ENCODE peak calls at places on chromosome 1, in four cellular contexts. One of them, this sample, is unnamed.

GRCh38 chr1:32806315-32806714 is 10.8 kb downstream of the YARS1 start:
- DNase-seq in WTC11: no peak
- DNase-seq in K562: no peak
- DNase-seq in GM12878: no peak
- DNase-seq in this sample: no peak

GRCh38 chr1:177256153-177256814 is 85.5 kb downstream of the BRINP2 start:
- DNase-seq in WTC11: peak; percentile 83
- DNase-seq in K562: peak; percentile 33
- DNase-seq in GM12878: no peak
- DNase-seq in this sample: no peak

GRCh38 chr1:119448112-119448511 is 33.2 kb downstream of the HSD3B2 start:
- DNase-seq in WTC11: peak; percentile 60
- DNase-seq in K562: no peak
- DNase-seq in GM12878: no peak
- DNase-seq in this sample: no peak

GRCh38 chr1:84122780-84123382 is 21.2 kb upstream of the PRKACB start:
- DNase-seq in WTC11: peak; percentile 25
- DNase-seq in K562: peak; percentile 24
- DNase-seq in GM12878: no peak
- DNase-seq in this sample: peak; percentile 26

GRCh38 chr1:218846166-218846565 is 327.5 kb upstream of the LYPLAL1 start:
- DNase-seq in WTC11: no peak
- DNase-seq in K562: no peak
- DNase-seq in GM12878: no peak
- DNase-seq in this sample: no peak

GRCh38 chr1:67688526-67689219 is 3.7 kb downstream of the GADD45A start:
- DNase-seq in WTC11: no peak
- DNase-seq in K562: peak; percentile 60
- DNase-seq in GM12878: no peak
- DNase-seq in this sample: no peak

GRCh38 chr1:156865865-156866678 is 5.4 kb downstream of the NTRK1 start:
- DNase-seq in WTC11: no peak
- DNase-seq in K562: peak; percentile 75
- DNase-seq in GM12878: no peak
- DNase-seq in this sample: no peak

GRCh38 chr1:23198373-23198772 is 18.9 kb downstream of the HTR1D start:
- DNase-seq in WTC11: no peak
- DNase-seq in K562: no peak
- DNase-seq in GM12878: no peak
- DNase-seq in this sample: no peak

GRCh38 chr1:11707621-11708276 is 16.2 kb downstream of the DRAXIN start:
- DNase-seq in WTC11: no peak
- DNase-seq in K562: peak; percentile 75
- DNase-seq in GM12878: no peak
- DNase-seq in this sample: peak; percentile 74

GRCh38 chr1:54798206-54798605 is 2.9 kb downstream of the TTC22 start:
- DNase-seq in WTC11: no peak
- DNase-seq in K562: no peak
- DNase-seq in GM12878: no peak
- DNase-seq in this sample: no peak

GRCh38 chr1:54798769-54799641 is 2.1 kb downstream of the TTC22 start:
- DNase-seq in WTC11: no peak
- DNase-seq in K562: no peak
- DNase-seq in GM12878: peak; percentile 41
- DNase-seq in this sample: no peak

GRCh38 chr1:54803761-54804470 is 2.8 kb upstream of the TTC22 start:
- DNase-seq in WTC11: no peak
- DNase-seq in K562: no peak
- DNase-seq in GM12878: no peak
- DNase-seq in this sample: no peak

GRCh38 chr1:54800041-54800898 is 853 bp downstream of the TTC22 start:
- DNase-seq in WTC11: no peak
- DNase-seq in K562: no peak
- DNase-seq in GM12878: no peak
- DNase-seq in this sample: no peak

DNA sequence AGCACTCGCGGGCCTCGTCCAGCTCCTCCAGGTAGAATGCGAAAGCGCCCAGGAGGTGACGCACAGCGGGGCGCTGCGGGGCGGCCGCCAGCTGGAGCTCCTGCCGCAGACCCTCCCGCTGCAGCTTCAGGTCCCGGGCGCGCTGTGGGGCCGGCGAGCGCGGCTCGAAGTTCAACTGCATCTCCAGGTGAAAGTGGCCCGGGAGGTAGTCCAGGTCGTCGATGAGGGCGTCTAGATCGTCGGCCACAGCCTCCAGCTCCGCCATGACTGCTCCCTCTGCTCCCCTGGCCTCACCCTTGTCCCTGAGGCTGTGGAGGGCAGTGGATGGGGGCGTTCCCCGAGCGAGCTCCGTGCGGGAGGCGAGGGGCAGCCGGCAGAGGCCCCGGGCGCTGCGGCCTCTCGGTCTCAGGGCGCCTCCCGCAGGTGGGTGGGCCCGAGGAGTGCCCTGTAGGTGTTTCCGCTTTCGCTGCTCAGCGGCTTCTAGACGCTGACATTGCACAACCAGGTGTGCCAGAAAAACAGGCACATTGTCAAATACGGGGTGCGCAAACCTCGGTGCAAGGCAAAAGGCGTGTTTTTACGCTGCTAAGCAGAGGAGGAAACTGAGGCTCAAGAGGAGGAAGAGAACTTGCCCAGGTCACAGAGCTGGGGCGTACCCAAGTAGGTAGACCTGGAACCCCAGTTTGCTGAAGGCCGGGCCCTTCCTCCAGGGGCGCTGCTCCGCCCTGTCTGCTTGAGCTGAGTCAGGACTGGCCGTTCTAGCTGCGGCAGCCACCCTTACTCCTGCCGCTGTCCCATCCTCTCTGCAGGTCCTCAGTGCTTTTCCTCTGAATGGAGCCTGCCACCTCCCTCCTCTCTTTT is at the start of gene TTC22:
- DNase-seq in WTC11: peak; percentile 58
- DNase-seq in K562: peak; percentile 63
- DNase-seq in GM12878: peak; percentile 35
- DNase-seq in this sample: no peak
- TF ChIP-seq USF1 in WTC11: no peak
- TF ChIP-seq USF1 in K562: no peak
- TF ChIP-seq USF1 in GM12878: no peak
- TF ChIP-seq USF1 in this sample: no peak

GRCh38 chr1:114468710-114469468 is 42.1 kb downstream of the TRIM33 start:
- DNase-seq in WTC11: no peak
- DNase-seq in K562: no peak
- DNase-seq in GM12878: no peak
- DNase-seq in this sample: no peak

GRCh38 chr1:114466334-114467014 is 44.5 kb downstream of the TRIM33 start:
- DNase-seq in WTC11: no peak
- DNase-seq in K562: no peak
- DNase-seq in GM12878: no peak
- DNase-seq in this sample: no peak

GRCh38 chr1:114470681-114471080 is 40.3 kb downstream of the TRIM33 start:
- DNase-seq in WTC11: no peak
- DNase-seq in K562: no peak
- DNase-seq in GM12878: no peak
- DNase-seq in this sample: no peak

GRCh38 chr1:114468047-114468446 is 43.0 kb downstream of the TRIM33 start:
- DNase-seq in WTC11: no peak
- DNase-seq in K562: no peak
- DNase-seq in GM12878: no peak
- DNase-seq in this sample: no peak

DNA sequence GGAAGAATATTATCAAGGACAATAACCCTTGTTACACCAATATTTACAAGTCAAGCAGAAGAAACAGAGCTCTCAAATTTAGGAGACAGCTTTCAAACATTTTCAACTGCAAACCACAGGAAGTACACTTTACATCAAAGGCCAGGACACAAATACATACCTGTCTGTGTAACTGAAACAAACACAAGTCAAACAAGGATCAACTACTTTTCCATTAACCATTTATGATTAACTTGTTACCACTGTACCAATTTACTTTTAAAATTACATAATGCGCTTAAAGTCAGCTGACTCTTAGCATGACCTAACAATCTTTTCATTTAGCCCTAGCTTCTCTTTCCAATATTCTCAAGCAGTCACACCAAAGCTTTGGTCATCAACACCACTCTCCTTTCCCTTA is 43.5 kb downstream of the TRIM33 start:
- DNase-seq in WTC11: no peak
- DNase-seq in K562: no peak
- DNase-seq in GM12878: no peak
- DNase-seq in this sample: no peak
- TF ChIP-seq USF1 in WTC11: no peak
- TF ChIP-seq USF1 in K562: no peak
- TF ChIP-seq USF1 in GM12878: no peak
- TF ChIP-seq USF1 in this sample: no peak

DNA sequence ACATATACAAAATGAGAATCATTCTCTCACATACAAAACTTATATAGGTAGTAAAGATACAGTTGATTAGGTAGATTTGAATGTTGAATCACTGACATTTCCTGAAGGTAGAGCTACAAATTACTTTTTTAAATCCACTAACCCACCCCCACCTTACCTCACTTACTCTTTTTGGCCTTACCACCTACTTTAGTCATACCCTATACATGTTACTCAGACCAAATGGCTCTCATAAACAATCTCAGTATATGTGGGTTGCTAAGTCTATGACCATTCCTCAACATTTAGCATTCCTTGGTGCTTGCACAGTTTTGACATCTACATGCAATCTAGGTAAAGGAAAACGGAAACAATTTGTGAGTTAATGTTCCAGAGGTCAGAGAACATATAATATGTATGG is 26.3 kb downstream of the SYDE2 start:
- DNase-seq in WTC11: no peak
- DNase-seq in K562: no peak
- DNase-seq in GM12878: no peak
- DNase-seq in this sample: no peak
- TF ChIP-seq USF1 in WTC11: no peak
- TF ChIP-seq USF1 in K562: no peak
- TF ChIP-seq USF1 in GM12878: no peak
- TF ChIP-seq USF1 in this sample: no peak

DNA sequence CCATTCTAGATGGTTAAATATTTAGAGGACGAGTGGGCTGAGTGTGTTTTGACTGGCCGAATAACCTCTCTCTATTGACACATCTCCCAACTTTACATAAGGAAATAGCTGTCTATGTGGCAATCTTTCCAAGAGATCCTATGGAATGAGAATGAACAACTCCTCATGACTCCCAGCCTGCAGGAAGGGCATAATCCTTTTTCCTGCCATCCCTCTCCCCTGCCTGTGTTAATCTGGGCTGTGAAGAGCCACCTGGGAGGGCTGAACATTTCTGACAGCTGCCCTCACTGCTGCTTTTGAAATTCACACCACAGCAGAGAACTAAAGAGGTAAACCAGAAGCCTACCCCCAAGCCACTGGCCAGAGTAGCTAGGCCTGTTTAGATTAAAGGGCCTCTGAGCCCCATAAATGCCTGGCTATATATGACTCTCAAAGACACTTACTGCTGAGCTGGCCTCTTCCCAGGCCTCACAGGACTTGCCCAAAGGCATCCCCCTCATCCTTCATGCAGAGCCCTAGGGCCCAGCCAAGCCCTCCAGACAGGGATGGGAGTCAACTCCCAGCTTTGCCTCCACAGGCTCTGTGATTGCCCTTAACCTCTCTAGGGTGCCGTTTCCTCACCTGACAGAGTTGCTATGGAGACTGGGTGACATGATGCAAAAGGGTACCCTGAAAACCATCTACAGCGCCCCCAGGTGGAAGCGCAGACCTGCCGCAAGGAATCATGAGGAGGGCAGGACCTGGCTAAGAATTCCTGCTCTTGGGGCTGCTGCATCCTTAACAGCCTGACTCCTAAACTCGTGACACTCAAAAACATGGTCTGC is 42.0 kb upstream of the LDLRAP1 start:
- DNase-seq in WTC11: peak; percentile 90
- DNase-seq in K562: peak; percentile 58
- DNase-seq in GM12878: no peak
- DNase-seq in this sample: no peak
- TF ChIP-seq USF1 in WTC11: no peak
- TF ChIP-seq USF1 in K562: no peak
- TF ChIP-seq USF1 in GM12878: no peak
- TF ChIP-seq USF1 in this sample: no peak

GRCh38 chr1:228272831-228273571 is 65.2 kb downstream of the OBSCN start:
- DNase-seq in WTC11: no peak
- DNase-seq in K562: no peak
- DNase-seq in GM12878: no peak
- DNase-seq in this sample: no peak
- TF ChIP-seq USF1 in WTC11: no peak
- TF ChIP-seq USF1 in K562: no peak
- TF ChIP-seq USF1 in GM12878: no peak
- TF ChIP-seq USF1 in this sample: no peak

GRCh38 chr1:228145498-228146425 is 4.0 kb upstream of the GJC2 start:
- DNase-seq in WTC11: no peak
- DNase-seq in K562: peak; percentile 69
- DNase-seq in GM12878: no peak
- DNase-seq in this sample: peak; percentile 14

GRCh38 chr1:228142616-228143203 is 2.6 kb downstream of the GUK1 start:
- DNase-seq in WTC11: no peak
- DNase-seq in K562: no peak
- DNase-seq in GM12878: no peak
- DNase-seq in this sample: no peak

GRCh38 chr1:228143480-228144212 is 3.6 kb downstream of the GUK1 start:
- DNase-seq in WTC11: no peak
- DNase-seq in K562: no peak
- DNase-seq in GM12878: no peak
- DNase-seq in this sample: peak; percentile 15

GRCh38 chr1:228145050-228145343 is 4.7 kb upstream of the GJC2 start:
- DNase-seq in WTC11: no peak
- DNase-seq in K562: no peak
- DNase-seq in GM12878: no peak
- DNase-seq in this sample: peak; percentile 10

DNA sequence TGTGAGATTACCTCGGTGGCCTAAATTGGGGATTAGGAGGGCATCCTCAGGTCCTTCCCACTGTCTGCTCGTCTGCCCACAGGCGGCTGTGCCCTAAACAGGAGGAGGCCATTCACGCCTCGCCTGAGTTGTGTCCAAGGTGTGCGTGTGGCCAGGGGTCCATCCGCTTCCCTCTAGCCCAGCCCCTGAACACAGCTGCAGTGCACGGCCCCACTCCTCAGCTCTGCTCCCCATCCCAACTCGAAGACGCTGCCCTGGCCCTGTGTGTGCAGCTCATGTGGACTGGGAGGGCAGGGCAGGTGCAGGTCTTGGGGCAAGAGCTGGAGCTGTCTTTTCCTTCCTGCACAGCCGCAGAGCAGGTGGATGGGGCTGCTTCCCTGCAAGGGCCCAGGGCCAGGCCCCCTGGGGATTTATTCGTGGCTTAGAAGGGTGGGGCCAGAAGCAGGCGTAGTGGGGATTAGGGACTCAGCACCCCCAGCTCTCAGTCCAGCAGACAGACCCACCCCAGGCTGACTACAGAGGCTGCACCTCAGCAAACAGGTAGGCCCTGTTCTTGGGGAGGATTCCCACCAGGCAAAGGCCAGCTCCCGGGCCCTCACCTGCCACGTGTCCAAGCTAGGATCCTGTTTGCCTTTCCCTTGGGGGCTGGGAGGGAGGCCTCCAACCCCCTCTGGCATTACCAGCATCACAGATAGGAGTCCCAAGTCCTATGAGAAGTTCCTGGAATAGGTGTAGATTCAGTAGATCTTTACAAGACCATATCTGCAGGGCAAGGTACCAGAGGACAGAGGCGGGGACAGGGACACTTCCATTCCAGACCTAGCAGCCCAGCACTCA is 4.4 kb downstream of the GUK1 start:
- DNase-seq in WTC11: no peak
- DNase-seq in K562: peak; percentile 56
- DNase-seq in GM12878: no peak
- DNase-seq in this sample: peak; percentile 13
- TF ChIP-seq USF1 in WTC11: no peak
- TF ChIP-seq USF1 in K562: no peak
- TF ChIP-seq USF1 in GM12878: no peak
- TF ChIP-seq USF1 in this sample: no peak

GRCh38 chr1:225962440-225962975 is 21.5 kb upstream of the LEFTY2 start:
- DNase-seq in WTC11: peak; percentile 91
- DNase-seq in K562: peak; percentile 90
- DNase-seq in GM12878: no peak
- DNase-seq in this sample: peak; percentile 71
- TF ChIP-seq USF1 in WTC11: no peak
- TF ChIP-seq USF1 in K562: no peak
- TF ChIP-seq USF1 in GM12878: no peak
- TF ChIP-seq USF1 in this sample: no peak